ENCODE peak calls at places on chromosomes 5 and 9, in eight cellular contexts. G is MM.1S, N is SK-N-SH, L is hepatocyte, V is OCI-LY7, Q is HCT116, Y is PC-3, J is GM23248. M is an unnamed sample.

GRCh38 chr9:38022995-38023394 is 46.0 kb downstream of the SHB start:
- DNase-seq in Q (no peak), G (no peak), L (no peak), V (no peak), N (peak), J (no peak), Y (peak), M (no peak)

GRCh38 chr5:102581011-102581410 is 82.2 kb upstream of the SLCO6A1 start:
- DNase-seq in G (no peak), J (no peak), L (no peak), V (no peak), Y (no peak), N (no peak), Q (no peak), M (no peak)

GRCh38 chr5:126338516-126339153 is 84.6 kb upstream of the GRAMD2B start:
- DNase-seq in Y (no peak), V (no peak), L (no peak), Q (no peak), G (no peak), J (no peak), N (no peak), M (no peak)

GRCh38 chr9:26605367-26605766 is 287.2 kb downstream of the CAAP1 start:
- DNase-seq in J (no peak), V (no peak), Q (no peak), N (no peak), L (no peak), G (no peak), Y (no peak), M (no peak)

GRCh38 chr9:120376101-120376500 is 203.9 kb downstream of the CDK5RAP2 start:
- DNase-seq in N (no peak), Q (no peak), G (no peak), L (no peak), V (no peak), J (no peak), Y (no peak), M (no peak)

GRCh38 chr5:132176987-132177386 is 50.7 kb downstream of the P4HA2 start:
- DNase-seq in V (peak), Y (peak), Q (no peak), L (no peak), N (no peak), J (peak), G (peak), M (no peak)

GRCh38 chr5:178290376-178290775 is 57.8 kb upstream of the PHYKPL start:
- DNase-seq in Y (no peak), N (no peak), V (no peak), L (no peak), G (no peak), J (no peak), Q (no peak), M (no peak)

GRCh38 chr5:51691538-51691937 is 308.3 kb downstream of the ISL1 start:
- DNase-seq in J (no peak), Y (peak), L (no peak), N (no peak), V (no peak), G (no peak), Q (no peak), M (no peak)

GRCh38 chr5:103224118-103224893 is 34.3 kb upstream of the MACIR start:
- DNase-seq in V (peak), Y (peak), J (peak), Q (peak), N (peak), L (peak), G (peak), M (peak)

GRCh38 chr9:126752881-126753670 is 51.8 kb upstream of the ZBTB43 start:
- DNase-seq in L (no peak), G (no peak), N (no peak), Q (no peak), Y (no peak), V (no peak), J (no peak), M (no peak)

GRCh38 chr9:89422151-89422918 is 75.6 kb downstream of the SEMA4D start:
- DNase-seq in G (no peak), L (no peak), J (peak), V (no peak), Y (peak), N (no peak), Q (no peak), M (no peak)

GRCh38 chr5:115962565-115963402 is 509 bp downstream of the LVRN start:
- DNase-seq in Y (no peak), V (no peak), Q (no peak), L (no peak), N (peak), G (no peak), J (peak), M (peak)

DNA sequence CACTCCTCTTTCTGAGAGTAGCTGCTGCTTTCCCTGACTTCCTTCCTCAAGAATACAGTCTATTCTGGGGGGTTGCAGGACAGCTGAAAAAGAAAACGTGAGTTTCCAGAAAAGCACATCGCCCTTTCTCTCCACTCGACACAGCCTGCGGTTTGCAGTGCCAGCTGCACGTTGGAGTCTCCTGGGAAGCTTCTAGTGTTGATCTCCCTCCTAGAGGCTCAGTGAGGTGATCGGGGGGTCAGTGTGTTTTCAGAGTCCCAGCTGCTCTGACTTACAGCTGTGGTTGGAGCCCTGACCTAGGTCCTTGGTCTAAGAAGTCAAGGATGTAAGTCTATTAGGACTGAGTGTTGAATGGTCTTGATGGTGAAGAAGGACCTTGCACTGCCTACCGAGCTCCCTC is 25.0 kb upstream of the SUSD3 start:
- DNase-seq in V (no peak), Y (no peak), L (no peak), Q (no peak), N (no peak), J (no peak), G (no peak), M (no peak)
- H3K4me3 ChIP-seq in V (no peak), Y (no peak), L (no peak), Q (no peak), N (no peak), J (no peak), G (no peak), M (no peak)

GRCh38 chr5:90480699-90481098 is 6.0 kb downstream of the POLR3G start:
- DNase-seq in N (no peak), L (no peak), G (no peak), Y (no peak), V (no peak), Q (no peak), J (no peak), M (no peak)

GRCh38 chr5:90475436-90475980 is 844 bp downstream of the POLR3G start:
- DNase-seq in G (no peak), L (no peak), Q (no peak), J (no peak), V (no peak), N (no peak), Y (peak), M (no peak)

GRCh38 chr5:90477073-90477472 is 2.4 kb downstream of the POLR3G start:
- DNase-seq in Q (no peak), J (no peak), N (no peak), G (no peak), Y (no peak), V (peak), L (no peak), M (peak)

GRCh38 chr5:90479611-90480385 is 5.1 kb downstream of the POLR3G start:
- DNase-seq in Q (no peak), J (peak), L (no peak), G (no peak), N (no peak), Y (peak), V (no peak), M (no peak)

GRCh38 chr5:90477816-90478215 is 3.2 kb downstream of the POLR3G start:
- DNase-seq in V (no peak), G (no peak), L (no peak), J (no peak), Y (no peak), N (no peak), Q (no peak), M (no peak)
- TF ChIP-seq EZH2phosphoT487 in V (no peak), G (no peak), L (no peak), J (no peak), Y (no peak), N (no peak), Q (no peak), M (no peak)

GRCh38 chr9:76904661-76905457 is 1.1 kb downstream of the PRUNE2 start:
- DNase-seq in L (no peak), V (no peak), Q (no peak), G (no peak), J (peak), Y (no peak), N (no peak), M (no peak)
- H3K4me3 ChIP-seq in L (no peak), V (no peak), Q (no peak), G (no peak), J (peak), Y (no peak), N (peak), M (peak)

GRCh38 chr9:20028849-20029231 is 240.0 kb upstream of the SLC24A2 start:
- DNase-seq in G (no peak), V (no peak), Q (no peak), Y (no peak), J (no peak), N (no peak), L (no peak), M (no peak)

GRCh38 chr9:20032413-20033006 is 243.7 kb upstream of the SLC24A2 start:
- DNase-seq in J (no peak), L (no peak), N (no peak), Y (no peak), G (no peak), V (no peak), Q (no peak), M (no peak)

GRCh38 chr9:20030221-20030620 is 241.4 kb upstream of the SLC24A2 start:
- DNase-seq in V (no peak), Q (no peak), N (no peak), J (no peak), G (no peak), Y (no peak), L (no peak), M (no peak)

GRCh38 chr9:20031836-20032235 is 243.0 kb upstream of the SLC24A2 start:
- DNase-seq in J (no peak), V (no peak), L (no peak), G (no peak), N (no peak), Q (no peak), Y (peak), M (no peak)

DNA sequence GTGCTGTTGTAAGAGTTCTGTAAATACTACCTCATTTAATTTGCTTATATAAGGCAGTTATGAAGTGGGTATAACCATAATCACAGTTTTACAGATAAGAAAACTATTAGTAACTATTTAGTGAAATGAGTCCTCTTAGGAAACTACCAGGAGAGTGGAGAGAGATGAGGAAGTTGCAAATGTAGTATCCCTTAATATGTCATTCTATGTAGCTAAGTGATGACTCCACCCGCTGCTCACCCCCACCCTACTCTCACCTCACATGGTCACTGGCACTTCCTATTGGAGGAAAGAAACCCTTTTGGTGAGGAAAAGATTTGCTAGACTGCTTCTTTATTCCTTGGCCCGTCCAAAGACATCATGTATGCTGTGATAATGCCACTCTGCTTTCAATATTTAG is 241.8 kb upstream of the SLC24A2 start:
- DNase-seq in G (no peak), Q (no peak), L (no peak), V (no peak), J (no peak), Y (no peak), N (no peak), M (no peak)
- TF ChIP-seq EZH2phosphoT487 in G (no peak), Q (no peak), L (no peak), V (no peak), J (no peak), Y (no peak), N (no peak), M (no peak)

GRCh38 chr5:111225926-111226325 is 1.7 kb downstream of the CAMK4 start:
- DNase-seq in G (no peak), V (peak), L (no peak), Q (no peak), Y (no peak), J (no peak), N (peak), M (no peak)

GRCh38 chr5:111223790-111224560 is at the start of gene CAMK4:
- DNase-seq in G (peak), V (peak), Y (peak), Q (peak), J (peak), L (peak), N (peak), M (peak)

GRCh38 chr5:111221139-111221538 is 3.0 kb upstream of the CAMK4 start:
- DNase-seq in L (no peak), Y (no peak), N (no peak), V (no peak), Q (no peak), J (no peak), G (no peak), M (no peak)

GRCh38 chr5:111224561-111224989 is 391 bp downstream of the CAMK4 start:
- DNase-seq in G (no peak), J (no peak), V (no peak), Q (no peak), Y (no peak), L (no peak), N (no peak), M (no peak)

GRCh38 chr5:111223086-111223789 is 946 bp upstream of the CAMK4 start:
- DNase-seq in Y (peak), G (no peak), V (no peak), Q (no peak), L (peak), J (no peak), N (no peak), M (no peak)
- H3K4me3 ChIP-seq in Y (no peak), G (no peak), V (peak), Q (peak), L (peak), J (peak), N (peak), M (peak)

GRCh38 chr9:128409998-128410397 is 10.7 kb upstream of the CERCAM start:
- DNase-seq in V (no peak), N (no peak), Q (no peak), G (no peak), L (no peak), J (peak), Y (peak), M (peak)
- TF ChIP-seq EZH2phosphoT487 in V (no peak), N (no peak), Q (no peak), G (no peak), L (no peak), J (no peak), Y (no peak), M (no peak)

DNA sequence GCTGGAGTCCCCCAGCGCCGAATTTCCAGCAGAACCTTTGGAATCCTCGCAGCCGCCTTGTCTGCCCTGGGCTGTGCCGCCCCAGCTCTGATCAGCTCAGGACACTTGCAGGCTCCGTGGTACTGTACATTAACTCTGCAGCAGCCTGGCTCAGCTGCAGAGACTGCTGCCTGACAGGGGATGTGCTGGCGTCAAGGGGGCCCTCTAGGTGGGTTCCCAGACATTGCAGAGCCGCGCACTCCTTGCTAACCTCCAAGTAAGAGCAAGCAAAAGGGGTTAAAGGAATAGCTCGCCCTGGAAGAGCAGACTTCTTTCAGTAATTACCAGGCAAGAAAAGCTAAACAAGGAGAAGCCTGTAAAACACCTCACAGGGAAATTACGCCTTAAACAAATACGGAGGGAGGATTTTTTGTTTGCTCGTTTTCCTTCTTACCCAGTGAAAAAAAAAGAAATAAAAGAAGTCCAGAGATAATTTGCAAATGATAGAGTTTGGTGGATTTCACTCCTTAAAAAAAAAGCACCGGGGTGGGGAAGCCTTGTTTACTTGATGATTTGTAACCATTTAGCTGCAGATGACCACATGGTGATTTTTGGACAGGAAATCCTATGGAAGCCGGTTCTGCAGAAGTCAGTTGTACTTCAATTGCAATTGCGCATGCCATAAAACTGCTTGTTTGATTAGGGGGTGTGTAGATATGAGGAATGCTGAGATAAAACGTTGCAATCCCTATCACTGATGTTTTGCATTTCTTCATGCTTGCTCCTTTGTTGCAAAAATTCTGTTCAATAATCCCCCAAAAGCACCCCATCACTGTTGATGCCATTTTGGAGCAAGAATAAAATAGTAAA is 305.8 kb downstream of the PDE4D start:
- DNase-seq in N (peak), Y (peak), V (no peak), Q (no peak), L (peak), G (no peak), J (peak), M (peak)
- H3K4me3 ChIP-seq in N (peak), Y (peak), V (no peak), Q (no peak), L (peak), G (no peak), J (peak), M (peak)

GRCh38 chr5:139415869-139416268 is 12.0 kb upstream of the SPATA24 start:
- DNase-seq in G (no peak), L (no peak), V (no peak), Q (no peak), Y (no peak), N (no peak), J (no peak), M (no peak)

GRCh38 chr5:139413963-139414362 is 10.1 kb upstream of the SPATA24 start:
- DNase-seq in L (no peak), N (no peak), Y (no peak), Q (no peak), J (no peak), G (peak), V (no peak), M (no peak)

GRCh38 chr5:139413153-139413552 is 9.3 kb upstream of the SPATA24 start:
- DNase-seq in Y (no peak), J (no peak), Q (no peak), G (no peak), L (no peak), N (no peak), V (no peak), M (no peak)

GRCh38 chr5:139415221-139415861 is 11.5 kb upstream of the SPATA24 start:
- DNase-seq in Q (no peak), L (no peak), G (peak), J (no peak), Y (no peak), V (no peak), N (no peak), M (no peak)

GRCh38 chr5:139414601-139415121 is 10.8 kb upstream of the SPATA24 start:
- DNase-seq in Y (no peak), Q (no peak), V (no peak), L (no peak), G (peak), J (no peak), N (no peak), M (no peak)
- TF ChIP-seq EZH2phosphoT487 in Y (no peak), Q (no peak), V (no peak), L (no peak), G (no peak), J (no peak), N (no peak), M (no peak)